ENCODE peak calls at places on chromosomes 6 and 20, in four cellular contexts. X is cardiac muscle cell, N is heart left ventricle, L is epithelial cell of esophagus. I is an unnamed sample.

GRCh38 chr20:44030394-44030793 is 115.7 kb downstream of the TOX2 start:
- DNase-seq in N (no peak), L (no peak), X (no peak), I (no peak)

GRCh38 chr20:58619847-58620431 is 31.1 kb upstream of the STX16 start:
- DNase-seq in N (no peak), X (no peak), L (no peak), I (no peak)

GRCh38 chr6:48744948-48745347 is 634.0 kb upstream of the PTCHD4 start:
- DNase-seq in L (peak), X (peak), N (no peak), I (no peak)

GRCh38 chr20:49630396-49630951 is 62.5 kb upstream of the PTGIS start:
- DNase-seq in X (no peak), L (no peak), N (no peak), I (no peak)

GRCh38 chr6:129632081-129632758 is 77.8 kb downstream of the ARHGAP18 start:
- DNase-seq in X (no peak), N (no peak), L (no peak), I (no peak)

GRCh38 chr6:12967686-12968085 is 251.1 kb downstream of the PHACTR1 start:
- DNase-seq in N (no peak), L (no peak), X (peak), I (no peak)

GRCh38 chr6:111687652-111688051 is 82.0 kb upstream of the TRAF3IP2 start:
- DNase-seq in X (no peak), N (no peak), L (peak), I (no peak)

GRCh38 chr20:33038243-33038642 is 6.8 kb downstream of the BPIFB6 start:
- DNase-seq in L (no peak), N (no peak), X (no peak), I (no peak)

GRCh38 chr20:50026746-50027575 is 44.2 kb downstream of the SNAI1 start:
- DNase-seq in N (no peak), L (no peak), X (peak), I (no peak)

GRCh38 chr6:119140471-119141165 is 62.2 kb upstream of the FAM184A start:
- DNase-seq in N (no peak), X (no peak), L (no peak), I (no peak)

GRCh38 chr20:46377532-46377931 is 28.9 kb downstream of the ELMO2 start:
- DNase-seq in L (peak), N (no peak), X (no peak), I (no peak)

GRCh38 chr6:111843347-111844147 is 29.7 kb downstream of the FYN start:
- DNase-seq in L (no peak), N (no peak), X (no peak), I (no peak)

GRCh38 chr6:12749531-12750379 is 33.2 kb downstream of the PHACTR1 start:
- DNase-seq in L (no peak), X (peak), N (no peak), I (no peak)

GRCh38 chr6:12886961-12887775 is 170.6 kb downstream of the PHACTR1 start:
- DNase-seq in X (peak), N (no peak), L (no peak), I (no peak)

GRCh38 chr20:2729251-2729713 is 36.7 kb downstream of the EBF4 start:
- DNase-seq in L (no peak), X (peak), N (no peak), I (no peak)

GRCh38 chr6:8705435-8706020 is 270.2 kb upstream of the SLC35B3 start:
- DNase-seq in N (no peak), X (no peak), L (no peak), I (no peak)

GRCh38 chr6:129710722-129711631 is 1.0 kb upstream of the ARHGAP18 start:
- DNase-seq in N (no peak), L (no peak), X (no peak), I (no peak)

GRCh38 chr6:127420558-127420957 is 38.6 kb downstream of the KIAA0408 start:
- DNase-seq in X (peak), N (peak), L (peak), I (peak)

GRCh38 chr20:50859161-50859560 is 64.3 kb downstream of the BCAS4 start:
- DNase-seq in N (no peak), X (no peak), L (no peak), I (no peak)

GRCh38 chr6:140225587-140226438 is 851.4 kb upstream of the CITED2 start:
- DNase-seq in L (no peak), X (peak), N (no peak), I (no peak)

GRCh38 chr6:134830945-134831344 is 119.0 kb downstream of the ALDH8A1 start:
- DNase-seq in X (no peak), L (no peak), N (no peak), I (no peak)

GRCh38 chr20:63267681-63268080 is 4.9 kb upstream of the ARFGAP1 start:
- DNase-seq in X (no peak), N (no peak), L (no peak), I (no peak)

GRCh38 chr6:36267731-36268477 is 2.0 kb upstream of the PNPLA1 start:
- DNase-seq in X (no peak), L (peak), N (no peak), I (no peak)

GRCh38 chr6:34239240-34239825 is 2.7 kb downstream of the HMGA1 start:
- DNase-seq in X (no peak), L (no peak), N (no peak), I (peak)

GRCh38 chr6:139257821-139258398 is 33.9 kb downstream of the TXLNB start:
- DNase-seq in L (no peak), X (no peak), N (no peak), I (no peak)

GRCh38 chr6:115544765-115545409 is 515.8 kb downstream of the FRK start:
- DNase-seq in L (no peak), N (peak), X (no peak), I (peak)

GRCh38 chr20:1809121-1809520 is 86.1 kb upstream of the SIRPA start:
- DNase-seq in X (peak), N (no peak), L (peak), I (no peak)

GRCh38 chr6:37102299-37103168 is 67.4 kb upstream of the PIM1 start:
- DNase-seq in N (peak), L (peak), X (peak), I (peak)

GRCh38 chr20:3654326-3655031 is 8.7 kb downstream of the GFRA4 start:
- DNase-seq in L (no peak), X (no peak), N (no peak), I (no peak)

GRCh38 chr6:109454483-109455160 is 950 bp downstream of the MICAL1 start:
- DNase-seq in N (peak), X (peak), L (no peak), I (peak)

GRCh38 chr20:36145877-36146707 is 8.4 kb upstream of the EPB41L1 start:
- DNase-seq in N (peak), X (peak), L (no peak), I (no peak)

GRCh38 chr6:4346659-4347333 is 211.4 kb upstream of the ECI2 start:
- DNase-seq in N (peak), L (no peak), X (no peak), I (no peak)

GRCh38 chr20:63518351-63518861 is 2.2 kb upstream of the PPDPF start:
- DNase-seq in L (no peak), N (peak), X (no peak), I (no peak)

GRCh38 chr6:92559002-92559401 is 860.4 kb downstream of the EPHA7 start:
- DNase-seq in L (no peak), X (no peak), N (no peak), I (no peak)

GRCh38 chr6:7157752-7158616 is 50.2 kb downstream of the RREB1 start:
- DNase-seq in N (no peak), X (no peak), L (no peak), I (no peak)

GRCh38 chr6:107113460-107114212 is 1.7 kb downstream of the BEND3 start:
- DNase-seq in L (peak), N (no peak), X (no peak), I (peak)
- H3K4me3 ChIP-seq in L (peak), N (no peak), X (peak), I (peak)

DNA sequence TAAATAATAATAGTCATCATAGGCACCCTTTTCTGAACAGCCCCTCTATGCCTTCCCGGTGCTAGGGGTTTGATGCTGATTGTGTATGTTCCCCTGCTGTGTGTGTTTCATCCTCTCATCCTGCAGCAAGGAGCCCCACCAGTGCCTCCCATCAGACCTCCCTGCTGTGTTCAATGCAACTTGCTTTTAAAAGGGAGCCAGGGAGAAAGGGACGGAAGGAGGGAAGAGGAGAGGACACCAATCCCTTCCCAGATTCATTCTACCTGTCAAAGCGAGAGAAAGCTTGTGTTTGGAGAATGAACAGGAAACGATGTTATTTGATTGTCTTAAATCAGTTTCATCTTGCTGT is 259.2 kb downstream of the ADGB start:
- DNase-seq in L (no peak), X (no peak), N (no peak), I (no peak)
- H3K4me3 ChIP-seq in L (no peak), X (peak), N (no peak), I (peak)

DNA sequence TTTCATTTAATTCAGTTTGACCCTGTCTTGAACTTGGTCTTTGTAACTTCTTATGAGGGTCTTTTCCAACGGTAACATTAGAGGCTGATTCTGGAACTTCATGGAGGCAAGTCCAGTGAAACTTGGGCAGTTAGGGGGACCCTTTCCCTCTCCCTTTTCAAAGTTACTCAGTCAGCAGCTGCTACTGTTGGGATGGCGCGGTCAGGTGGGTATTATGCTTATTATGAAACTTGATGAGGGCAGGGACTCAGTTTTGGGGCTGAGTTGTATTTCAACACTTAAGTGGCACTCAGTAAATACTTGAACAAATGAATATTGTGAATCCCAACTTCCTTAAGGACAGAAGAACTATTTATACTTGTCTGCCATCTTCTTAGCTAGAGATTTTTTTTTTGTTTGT is 20.8 kb downstream of the TOP1 start:
- DNase-seq in X (no peak), N (no peak), L (no peak), I (no peak)
- H3K4me3 ChIP-seq in X (no peak), N (no peak), L (no peak), I (no peak)

DNA sequence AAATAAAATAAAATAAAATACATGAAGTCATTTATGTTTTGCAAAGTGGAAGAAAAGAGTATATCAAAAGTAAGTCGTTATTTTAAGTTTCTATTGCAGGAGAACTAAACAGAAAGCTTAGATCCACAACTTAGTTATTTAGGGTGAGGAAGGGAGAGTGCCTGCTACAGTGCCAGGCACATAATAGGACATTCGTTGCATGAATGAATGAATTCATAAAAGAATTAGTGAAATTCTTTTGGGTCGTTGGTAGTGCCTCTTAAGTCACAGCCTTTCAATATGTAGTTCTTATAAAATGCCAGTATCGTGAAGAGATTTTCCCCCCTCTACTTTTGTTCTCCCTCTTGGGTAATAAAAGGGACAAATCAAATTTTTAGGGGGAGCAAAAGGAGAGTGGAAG is 29.1 kb downstream of the SF3B5 start:
- DNase-seq in L (no peak), N (no peak), X (no peak), I (no peak)
- H3K4me3 ChIP-seq in L (no peak), N (no peak), X (no peak), I (no peak)

GRCh38 chr6:46923476-46923875 is 1.7 kb upstream of the ADGRF5 start:
- DNase-seq in L (no peak), X (no peak), N (peak), I (no peak)

GRCh38 chr6:46925563-46926253 is 4.0 kb upstream of the ADGRF5 start:
- DNase-seq in N (peak), L (peak), X (peak), I (no peak)

GRCh38 chr6:46918830-46919229 is 2.9 kb downstream of the ADGRF5 start:
- DNase-seq in X (no peak), N (no peak), L (no peak), I (no peak)

GRCh38 chr6:46921059-46921458 is 679 bp downstream of the ADGRF5 start:
- DNase-seq in L (no peak), N (no peak), X (no peak), I (no peak)

GRCh38 chr6:46921731-46922130 is at the start of gene ADGRF5:
- DNase-seq in N (peak), X (no peak), L (no peak), I (no peak)
- H3K4me3 ChIP-seq in N (peak), X (no peak), L (no peak), I (peak)

GRCh38 chr20:47508228-47508752 is 6.6 kb downstream of the NCOA3 start:
- DNase-seq in N (no peak), X (no peak), L (no peak), I (no peak)

GRCh38 chr20:47509104-47509661 is 7.5 kb downstream of the NCOA3 start:
- DNase-seq in N (no peak), L (no peak), X (no peak), I (no peak)

GRCh38 chr20:47503685-47504084 is 2.0 kb downstream of the NCOA3 start:
- DNase-seq in N (no peak), X (no peak), L (no peak), I (no peak)

GRCh38 chr20:47506850-47507249 is 5.2 kb downstream of the NCOA3 start:
- DNase-seq in X (no peak), N (no peak), L (no peak), I (no peak)

DNA sequence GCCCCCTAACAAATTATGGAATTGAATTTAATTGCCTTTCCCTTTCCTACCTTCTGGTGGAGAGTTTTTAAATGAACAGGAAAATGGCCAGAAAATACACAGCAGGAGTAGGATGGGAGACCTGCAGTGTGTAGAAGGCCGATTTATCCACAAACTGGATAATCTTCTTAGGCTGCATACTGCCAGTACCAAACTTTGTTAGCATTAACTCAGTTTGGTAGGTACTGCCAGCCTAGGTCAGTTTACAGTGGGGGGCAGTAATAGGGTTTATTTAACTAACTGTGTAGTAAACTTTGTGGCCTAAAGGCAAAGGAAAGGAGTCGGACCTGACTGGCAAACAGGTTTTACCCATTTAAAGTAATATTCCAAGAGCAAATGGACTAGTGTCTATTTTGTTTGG is 4.6 kb downstream of the NCOA3 start:
- DNase-seq in N (no peak), L (no peak), X (no peak), I (no peak)
- H3K4me3 ChIP-seq in N (no peak), L (no peak), X (no peak), I (no peak)

DNA sequence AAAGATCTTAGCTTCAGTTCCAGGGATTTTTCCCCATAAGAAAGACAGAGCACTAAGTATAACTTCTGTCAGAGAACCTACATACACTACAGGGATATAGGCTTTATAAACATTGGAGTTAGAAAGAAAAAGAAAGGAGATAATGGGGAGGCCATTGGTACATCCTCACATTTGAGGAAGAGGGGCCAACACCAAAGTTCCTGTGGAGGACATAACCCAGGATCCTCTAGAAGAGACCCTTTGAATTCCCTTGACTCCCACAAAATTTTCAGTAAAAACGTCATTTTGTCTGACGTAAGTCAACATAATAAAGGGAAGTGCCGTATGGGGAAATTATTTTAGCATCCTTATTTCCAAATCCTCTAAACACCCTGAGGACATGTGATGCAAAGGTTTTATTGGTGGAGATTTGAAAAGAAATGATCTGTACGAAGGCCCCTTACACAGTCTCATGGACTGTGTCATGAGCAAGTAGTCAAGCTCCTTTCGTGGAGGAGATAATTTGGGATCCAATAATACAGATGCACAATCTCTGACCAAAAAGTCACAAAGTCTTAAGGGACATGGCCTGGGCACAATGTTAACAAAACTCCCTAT is 33.2 kb downstream of the HLA-DRA start:
- DNase-seq in N (no peak), X (no peak), L (no peak), I (no peak)
- H3K4me3 ChIP-seq in N (no peak), X (no peak), L (no peak), I (no peak)

I was measured in sigmoid colon.